ENCODE peak calls at places on chromosomes 7 and 10, in six cellular contexts. Y, M, Z, J, H and X are unnamed samples.

GRCh38 chr10:1213707-1214675 is 157.8 kb downstream of the WDR37 start:
- DNase-seq in Y (no peak), M (no peak), Z (peak), J (no peak), H (no peak), X (no peak)

GRCh38 chr7:154666768-154667167 is 336.2 kb downstream of the PAXIP1 start:
- DNase-seq in Y (no peak), M (no peak), Z (no peak), J (no peak), H (no peak), X (no peak)

GRCh38 chr7:22582860-22583640 is 83.1 kb upstream of the STEAP1B start:
- DNase-seq in Y (no peak), M (no peak), Z (peak), J (no peak), H (no peak), X (no peak)

GRCh38 chr10:101960879-101961395 is 95.0 kb downstream of the ARMH3 start:
- DNase-seq in Y (no peak), M (no peak), Z (no peak), J (no peak), H (no peak), X (no peak)

GRCh38 chr10:5034588-5034987 is 30.9 kb upstream of the AKR1C2 start:
- DNase-seq in Y (no peak), M (no peak), Z (no peak), J (no peak), H (no peak), X (no peak)

GRCh38 chr10:22043327-22043633 is 39.8 kb upstream of the DNAJC1 start:
- DNase-seq in Y (no peak), M (no peak), Z (no peak), J (no peak), H (no peak), X (no peak)

GRCh38 chr7:5420841-5421625 is 2.6 kb downstream of the TNRC18 start:
- DNase-seq in Y (peak), M (no peak), Z (no peak), J (no peak), H (peak), X (peak)

GRCh38 chr7:42289473-42289872 is 52.5 kb upstream of the GLI3 start:
- DNase-seq in Y (no peak), M (no peak), Z (no peak), J (no peak), H (no peak), X (no peak)

GRCh38 chr7:36266201-36266600 is 113.1 kb downstream of the EEPD1 start:
- DNase-seq in Y (no peak), M (no peak), Z (no peak), J (no peak), H (no peak), X (no peak)

GRCh38 chr10:124701881-124702656 is 42.1 kb downstream of the FAM53B start:
- DNase-seq in Y (peak), M (no peak), Z (no peak), J (no peak), H (no peak), X (no peak)

GRCh38 chr10:1244493-1244892 is 188.3 kb downstream of the WDR37 start:
- DNase-seq in Y (no peak), M (no peak), Z (no peak), J (no peak), H (no peak), X (no peak)

GRCh38 chr7:44914992-44915607 is 29.8 kb upstream of the PURB start:
- DNase-seq in Y (no peak), M (no peak), Z (no peak), J (peak), H (peak), X (peak)

GRCh38 chr7:25659841-25660240 is 431.6 kb upstream of the NPVF start:
- DNase-seq in Y (no peak), M (no peak), Z (no peak), J (no peak), H (no peak), X (no peak)

GRCh38 chr10:70500812-70501301 is 22.3 kb downstream of the PALD1 start:
- DNase-seq in Y (no peak), M (peak), Z (no peak), J (no peak), H (no peak), X (no peak)

GRCh38 chr7:100887186-100887954 is 2.1 kb downstream of the UFSP1 start:
- DNase-seq in Y (peak), M (no peak), Z (no peak), J (peak), H (peak), X (peak)

GRCh38 chr7:136869006-136869961 is 832 bp downstream of the CHRM2 start:
- DNase-seq in Y (no peak), M (peak), Z (peak), J (no peak), H (no peak), X (peak)

GRCh38 chr7:38318803-38319416 is 45.5 kb upstream of the TARP start:
- DNase-seq in Y (peak), M (peak), Z (peak), J (no peak), H (peak), X (peak)

GRCh38 chr7:135822396-135822795 is 73.8 kb upstream of the FAM180A start:
- DNase-seq in Y (no peak), M (no peak), Z (no peak), J (no peak), H (no peak), X (no peak)

GRCh38 chr10:974038-974784 is 14.0 kb upstream of the GTPBP4 start:
- DNase-seq in Y (no peak), M (no peak), Z (no peak), J (peak), H (no peak), X (no peak)

GRCh38 chr7:55366461-55367138 is 1.5 kb downstream of the LANCL2 start:
- DNase-seq in Y (no peak), M (peak), Z (no peak), J (peak), H (no peak), X (no peak)

GRCh38 chr7:97623333-97623732 is 108.6 kb upstream of the TAC1 start:
- DNase-seq in Y (no peak), M (no peak), Z (no peak), J (peak), H (peak), X (peak)

GRCh38 chr7:101124376-101125056 is 2.4 kb upstream of the SERPINE1 start:
- DNase-seq in Y (no peak), M (peak), Z (no peak), J (no peak), H (no peak), X (no peak)

GRCh38 chr7:157690833-157691382 is 354.1 kb downstream of the DNAJB6 start:
- DNase-seq in Y (peak), M (no peak), Z (peak), J (no peak), H (no peak), X (no peak)

GRCh38 chr10:37263304-37263703 is 137.9 kb downstream of the ANKRD30A start:
- DNase-seq in Y (no peak), M (no peak), Z (no peak), J (no peak), H (no peak), X (no peak)

GRCh38 chr7:41886257-41886905 is 183.5 kb upstream of the INHBA start:
- DNase-seq in Y (peak), M (no peak), Z (no peak), J (no peak), H (no peak), X (no peak)

GRCh38 chr7:99992330-99993037 is 16.7 kb upstream of the AZGP1 start:
- DNase-seq in Y (no peak), M (no peak), Z (no peak), J (no peak), H (no peak), X (no peak)

GRCh38 chr7:134448359-134449229 is 10.3 kb downstream of the AKR1B1 start:
- DNase-seq in Y (peak), M (no peak), Z (peak), J (no peak), H (no peak), X (no peak)

GRCh38 chr10:84375011-84375410 is 46.6 kb downstream of the CCSER2 start:
- DNase-seq in Y (peak), M (peak), Z (no peak), J (peak), H (peak), X (no peak)

GRCh38 chr7:19707240-19707639 is 1.6 kb downstream of the POLR1F start:
- DNase-seq in Y (no peak), M (no peak), Z (no peak), J (no peak), H (no peak), X (no peak)

GRCh38 chr10:114831186-114831867 is 9.7 kb downstream of the FHIP2A start:
- DNase-seq in Y (no peak), M (no peak), Z (no peak), J (no peak), H (no peak), X (no peak)

GRCh38 chr7:21352540-21353387 is 75.1 kb upstream of the SP4 start:
- DNase-seq in Y (no peak), M (no peak), Z (no peak), J (peak), H (peak), X (peak)

GRCh38 chr10:103884681-103885139 is 29.3 kb upstream of the SH3PXD2A start:
- DNase-seq in Y (peak), M (peak), Z (peak), J (no peak), H (peak), X (peak)

GRCh38 chr10:15346440-15347141 is 24.5 kb downstream of the FAM171A1 start:
- DNase-seq in Y (no peak), M (no peak), Z (no peak), J (no peak), H (no peak), X (no peak)

GRCh38 chr10:124706462-124706857 is 37.7 kb downstream of the FAM53B start:
- DNase-seq in Y (no peak), M (no peak), Z (no peak), J (no peak), H (no peak), X (no peak)

GRCh38 chr10:12772797-12773587 is 228.5 kb downstream of the CCDC3 start:
- DNase-seq in Y (no peak), M (no peak), Z (no peak), J (no peak), H (no peak), X (no peak)
- TF ChIP-seq CTCF in Y (no peak), M (no peak), Z (no peak), J (no peak), H (no peak), X (no peak)

GRCh38 chr10:63116452-63117072 is 16.6 kb upstream of the NRBF2 start:
- DNase-seq in Y (no peak), M (no peak), Z (no peak), J (no peak), H (no peak), X (no peak)
- TF ChIP-seq CTCF in Y (no peak), M (no peak), Z (no peak), J (no peak), H (no peak), X (no peak)

GRCh38 chr7:79272066-79272669 is 181.3 kb downstream of the MAGI2 start:
- DNase-seq in Y (no peak), M (no peak), Z (no peak), J (no peak), H (peak), X (peak)
- TF ChIP-seq CTCF in Y (peak), M (peak), Z (peak), J (peak), H (peak), X (peak)

DNA sequence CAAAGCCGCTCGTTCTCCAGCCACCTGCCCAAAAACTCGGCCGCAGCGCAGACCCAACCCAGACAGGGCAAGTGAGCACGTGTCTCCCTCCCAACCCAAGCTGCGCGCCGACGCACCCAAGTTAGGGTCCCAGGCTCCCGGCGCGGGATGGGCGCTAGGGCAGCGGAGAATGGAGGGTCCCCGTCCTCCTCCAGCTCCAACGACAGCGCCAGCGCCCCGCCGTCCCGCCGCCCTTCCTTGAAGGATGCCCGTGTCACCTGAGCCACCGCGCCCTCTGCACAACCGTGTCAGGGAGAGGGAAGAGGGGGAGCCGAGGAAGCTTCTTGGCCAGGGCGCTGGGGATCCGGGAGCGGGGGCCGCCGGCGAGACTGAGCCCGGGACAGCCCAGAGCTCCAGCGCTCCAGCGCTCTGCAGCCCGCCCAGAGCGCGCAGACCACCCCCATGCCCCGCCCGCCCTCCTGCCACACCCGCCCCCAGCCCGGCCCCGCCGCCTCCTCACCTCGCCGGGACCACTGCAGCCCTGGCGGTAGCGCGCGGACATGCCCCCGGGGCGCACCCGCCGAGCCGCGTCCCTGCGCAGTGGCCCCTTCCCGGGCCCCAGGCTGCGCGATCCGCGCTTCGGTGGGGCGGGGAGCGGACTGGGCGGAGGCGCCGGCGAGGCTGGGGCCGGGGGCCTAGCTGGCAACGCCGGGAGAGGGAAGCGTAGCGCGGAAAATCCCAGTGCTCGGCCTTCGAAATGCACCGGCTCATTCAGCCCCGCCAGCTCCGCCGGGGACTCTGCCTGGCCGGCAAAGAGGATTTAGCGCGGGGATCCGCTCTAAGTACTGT is at the start of gene SLC16A12:
- DNase-seq in Y (no peak), M (peak), Z (peak), J (no peak), H (peak), X (peak)
- TF ChIP-seq CTCF in Y (no peak), M (no peak), Z (peak), J (no peak), H (no peak), X (no peak)

DNA sequence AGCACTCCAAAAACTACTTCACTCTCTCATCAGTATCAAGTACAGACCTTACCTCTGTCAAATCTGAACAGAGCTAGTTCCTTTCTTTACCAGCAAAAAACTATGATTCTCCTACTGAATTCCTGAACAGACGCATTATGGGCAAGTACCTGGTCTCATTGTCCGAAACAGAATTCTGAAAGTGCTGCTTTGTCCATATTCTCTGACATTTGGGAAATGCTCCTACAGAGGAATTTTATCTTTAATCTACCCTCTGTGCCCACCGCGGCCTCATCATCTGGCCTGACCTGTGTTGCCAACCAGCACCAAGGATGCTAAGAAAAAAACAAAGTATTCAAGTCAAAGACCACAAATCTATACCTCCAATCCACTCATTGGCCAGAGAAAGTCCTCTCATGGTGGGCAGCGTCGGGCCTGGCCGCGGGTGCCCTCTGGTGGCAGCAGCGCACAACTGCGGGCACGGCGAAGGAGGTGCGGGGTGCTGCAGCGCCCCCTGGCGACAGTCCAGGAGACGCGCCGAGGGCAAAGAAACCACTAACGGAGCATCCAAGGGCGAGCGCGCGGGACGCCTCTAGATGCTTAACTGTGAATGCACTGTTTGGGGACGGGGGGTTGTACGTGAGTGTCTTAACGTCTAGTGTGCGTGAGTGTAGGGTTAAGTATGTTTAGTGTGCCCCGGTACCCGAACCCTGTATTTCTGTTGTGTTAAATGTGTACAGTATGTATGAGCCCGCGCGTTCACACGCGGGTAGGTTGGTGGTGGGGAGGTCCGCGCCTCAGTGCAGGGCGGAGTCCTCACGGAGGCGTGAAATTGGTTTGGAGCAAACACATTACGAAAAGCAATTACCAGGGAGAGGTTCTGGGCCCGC is 5.0 kb upstream of the GBX1 start:
- DNase-seq in Y (peak), M (peak), Z (peak), J (no peak), H (peak), X (peak)
- TF ChIP-seq CTCF in Y (peak), M (peak), Z (peak), J (peak), H (peak), X (peak)

GRCh38 chr7:122212754-122213153 is 68.7 kb upstream of the AASS start:
- DNase-seq in Y (no peak), M (no peak), Z (no peak), J (no peak), H (no peak), X (no peak)

GRCh38 chr7:122211362-122211761 is 67.3 kb upstream of the AASS start:
- DNase-seq in Y (no peak), M (no peak), Z (no peak), J (no peak), H (no peak), X (no peak)

GRCh38 chr7:122219253-122219865 is 75.3 kb upstream of the AASS start:
- DNase-seq in Y (no peak), M (no peak), Z (no peak), J (no peak), H (peak), X (no peak)

GRCh38 chr7:122217125-122217524 is 73.1 kb upstream of the AASS start:
- DNase-seq in Y (no peak), M (no peak), Z (no peak), J (no peak), H (no peak), X (no peak)
- TF ChIP-seq CTCF in Y (no peak), M (no peak), Z (no peak), J (no peak), H (no peak), X (no peak)

GRCh38 chr10:131499566-131499965 is 188.0 kb upstream of the TCERG1L start:
- DNase-seq in Y (no peak), M (no peak), Z (no peak), J (no peak), H (no peak), X (no peak)
- TF ChIP-seq CTCF in Y (no peak), M (no peak), Z (no peak), J (no peak), H (no peak), X (no peak)

GRCh38 chr7:51224811-51225581 is 91.6 kb downstream of the COBL start:
- DNase-seq in Y (no peak), M (peak), Z (peak), J (no peak), H (no peak), X (no peak)
- TF ChIP-seq CTCF in Y (no peak), M (no peak), Z (peak), J (peak), H (no peak), X (no peak)

DNA sequence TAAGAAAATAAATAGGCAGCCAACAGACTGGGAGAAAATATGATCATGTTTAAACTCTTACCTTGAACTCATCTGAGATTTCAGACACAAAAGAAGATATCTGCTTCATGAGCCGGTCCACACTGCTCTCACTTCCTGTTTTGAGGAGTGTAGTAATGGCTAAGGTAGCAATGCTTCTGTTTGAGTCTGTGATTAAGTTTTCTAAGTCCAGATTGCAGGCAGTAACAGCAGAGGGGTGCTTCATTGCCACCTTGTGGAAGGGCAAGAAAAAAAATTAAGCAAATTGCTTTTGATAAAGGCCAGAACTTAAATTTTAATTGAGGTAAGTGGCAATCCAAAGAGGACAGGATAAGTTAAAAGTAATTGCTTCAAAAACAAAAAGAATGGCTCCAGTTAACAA is 69.1 kb downstream of the MEST start:
- DNase-seq in Y (no peak), M (no peak), Z (no peak), J (peak), H (peak), X (peak)
- TF ChIP-seq CTCF in Y (no peak), M (no peak), Z (peak), J (peak), H (no peak), X (no peak)

GRCh38 chr10:79246209-79246581 is 101.1 kb upstream of the PPIF start:
- DNase-seq in Y (peak), M (no peak), Z (no peak), J (no peak), H (no peak), X (no peak)
- TF ChIP-seq CTCF in Y (no peak), M (no peak), Z (no peak), J (no peak), H (no peak), X (peak)